ENCODE peak calls at places on chromosomes 16 and 17, in five cellular contexts. One of them, this sample, is unnamed.

GRCh38 chr16:54355251-54355650 is 68.7 kb upstream of the IRX3 start:
- DNase-seq in ovary: no peak
- DNase-seq in neural crest cell: no peak
- DNase-seq in B cell: no peak
- DNase-seq in AG08396: no peak
- DNase-seq in this sample: no peak

GRCh38 chr16:4654946-4655590 is 30.4 kb downstream of the MGRN1 start:
- DNase-seq in ovary: no peak
- DNase-seq in neural crest cell: no peak
- DNase-seq in B cell: no peak
- DNase-seq in AG08396: no peak
- DNase-seq in this sample: no peak

GRCh38 chr16:31177136-31177535 is 2.8 kb upstream of the FUS start:
- DNase-seq in ovary: no peak
- DNase-seq in neural crest cell: no peak
- DNase-seq in B cell: no peak
- DNase-seq in AG08396: no peak
- DNase-seq in this sample: no peak

GRCh38 chr16:49462989-49463371 is 89.4 kb downstream of the C16orf78 start:
- DNase-seq in ovary: peak
- DNase-seq in neural crest cell: no peak
- DNase-seq in B cell: no peak
- DNase-seq in AG08396: no peak
- DNase-seq in this sample: no peak

GRCh38 chr16:55479560-55480197 is 681 bp downstream of the MMP2 start:
- DNase-seq in ovary: peak
- DNase-seq in neural crest cell: peak
- DNase-seq in B cell: no peak
- DNase-seq in AG08396: no peak
- DNase-seq in this sample: no peak

GRCh38 chr17:31491794-31492171 is 100.3 kb downstream of the RAB11FIP4 start:
- DNase-seq in ovary: no peak
- DNase-seq in neural crest cell: no peak
- DNase-seq in B cell: no peak
- DNase-seq in AG08396: no peak
- DNase-seq in this sample: no peak

GRCh38 chr16:55759983-55760664 is 72.8 kb downstream of the CES1 start:
- DNase-seq in ovary: no peak
- DNase-seq in neural crest cell: peak
- DNase-seq in B cell: no peak
- DNase-seq in AG08396: peak
- DNase-seq in this sample: no peak

GRCh38 chr17:68771867-68772515 is 170.8 kb upstream of the FAM20A start:
- DNase-seq in ovary: peak
- DNase-seq in neural crest cell: no peak
- DNase-seq in B cell: peak
- DNase-seq in AG08396: peak
- DNase-seq in this sample: peak

GRCh38 chr17:78340183-78340955 is 19.5 kb downstream of the SOCS3 start:
- DNase-seq in ovary: no peak
- DNase-seq in neural crest cell: no peak
- DNase-seq in B cell: no peak
- DNase-seq in AG08396: no peak
- DNase-seq in this sample: no peak

GRCh38 chr17:17364338-17364667 is 61.1 kb downstream of the NT5M start:
- DNase-seq in ovary: no peak
- DNase-seq in neural crest cell: no peak
- DNase-seq in B cell: no peak
- DNase-seq in AG08396: no peak
- DNase-seq in this sample: no peak

GRCh38 chr17:68961204-68961893 is 6.2 kb upstream of the ABCA8 start:
- DNase-seq in ovary: no peak
- DNase-seq in neural crest cell: no peak
- DNase-seq in B cell: no peak
- DNase-seq in AG08396: no peak
- DNase-seq in this sample: no peak

GRCh38 chr16:64700628-64701027 is 421.2 kb downstream of the CDH11 start:
- DNase-seq in ovary: no peak
- DNase-seq in neural crest cell: no peak
- DNase-seq in B cell: no peak
- DNase-seq in AG08396: no peak
- DNase-seq in this sample: no peak

GRCh38 chr17:9473716-9474115 is 101.9 kb downstream of the STX8 start:
- DNase-seq in ovary: no peak
- DNase-seq in neural crest cell: no peak
- DNase-seq in B cell: no peak
- DNase-seq in AG08396: no peak
- DNase-seq in this sample: peak

GRCh38 chr16:27240948-27241531 is 27.5 kb downstream of the NSMCE1 start:
- DNase-seq in ovary: peak
- DNase-seq in neural crest cell: no peak
- DNase-seq in B cell: no peak
- DNase-seq in AG08396: peak
- DNase-seq in this sample: peak

GRCh38 chr16:71569621-71570020 is 7.3 kb downstream of the TAT start:
- DNase-seq in ovary: no peak
- DNase-seq in neural crest cell: no peak
- DNase-seq in B cell: no peak
- DNase-seq in AG08396: no peak
- DNase-seq in this sample: no peak

GRCh38 chr17:7587420-7587786 is 2.5 kb downstream of the SOX15 start:
- DNase-seq in ovary: peak
- DNase-seq in neural crest cell: no peak
- DNase-seq in B cell: no peak
- DNase-seq in AG08396: peak
- DNase-seq in this sample: peak

GRCh38 chr17:34382586-34383224 is 19.7 kb upstream of the CCL1 start:
- DNase-seq in ovary: no peak
- DNase-seq in neural crest cell: no peak
- DNase-seq in B cell: no peak
- DNase-seq in AG08396: no peak
- DNase-seq in this sample: no peak

GRCh38 chr17:82683534-82683933 is 15.0 kb downstream of the RAB40B start:
- DNase-seq in ovary: no peak
- DNase-seq in neural crest cell: no peak
- DNase-seq in B cell: no peak
- DNase-seq in AG08396: no peak
- DNase-seq in this sample: no peak

GRCh38 chr17:64393000-64393402 is 2.3 kb upstream of the PECAM1 start:
- DNase-seq in ovary: no peak
- DNase-seq in neural crest cell: no peak
- DNase-seq in B cell: no peak
- DNase-seq in AG08396: no peak
- DNase-seq in this sample: no peak

GRCh38 chr17:55588858-55589257 is 77.6 kb upstream of the SMIM36 start:
- DNase-seq in ovary: no peak
- DNase-seq in neural crest cell: no peak
- DNase-seq in B cell: no peak
- DNase-seq in AG08396: no peak
- DNase-seq in this sample: peak

GRCh38 chr16:85052536-85052935 is 24.9 kb downstream of the KIAA0513 start:
- DNase-seq in ovary: no peak
- DNase-seq in neural crest cell: no peak
- DNase-seq in B cell: no peak
- DNase-seq in AG08396: no peak
- DNase-seq in this sample: no peak

GRCh38 chr16:51163366-51163765 is 12.3 kb upstream of the SALL1 start:
- DNase-seq in ovary: no peak
- DNase-seq in neural crest cell: no peak
- DNase-seq in B cell: no peak
- DNase-seq in AG08396: no peak
- DNase-seq in this sample: no peak

GRCh38 chr16:77246160-77246559 is 47.0 kb downstream of the SYCE1L start:
- DNase-seq in ovary: no peak
- DNase-seq in neural crest cell: no peak
- DNase-seq in B cell: no peak
- DNase-seq in AG08396: no peak
- DNase-seq in this sample: no peak

GRCh38 chr16:10421596-10421995 is 35.7 kb downstream of the ATF7IP2 start:
- DNase-seq in ovary: no peak
- DNase-seq in neural crest cell: no peak
- DNase-seq in B cell: no peak
- DNase-seq in AG08396: no peak
- DNase-seq in this sample: no peak

GRCh38 chr17:81885454-81885853 is 5.9 kb downstream of the ALYREF start:
- DNase-seq in ovary: no peak
- DNase-seq in neural crest cell: no peak
- DNase-seq in B cell: no peak
- DNase-seq in AG08396: no peak
- DNase-seq in this sample: no peak

GRCh38 chr17:28112199-28112995 is 69.9 kb downstream of the NLK start:
- DNase-seq in ovary: no peak
- DNase-seq in neural crest cell: no peak
- DNase-seq in B cell: no peak
- DNase-seq in AG08396: no peak
- DNase-seq in this sample: peak

GRCh38 chr17:38745545-38745944 is 2.6 kb downstream of the PCGF2 start:
- DNase-seq in ovary: peak
- DNase-seq in neural crest cell: no peak
- DNase-seq in B cell: no peak
- DNase-seq in AG08396: no peak
- DNase-seq in this sample: no peak

GRCh38 chr16:8885674-8886592 is 3.8 kb downstream of the LITAFD start:
- DNase-seq in ovary: no peak
- DNase-seq in neural crest cell: no peak
- DNase-seq in B cell: no peak
- DNase-seq in AG08396: peak
- DNase-seq in this sample: peak

GRCh38 chr17:37358098-37358829 is 17.5 kb upstream of the C17orf78 start:
- DNase-seq in ovary: peak
- DNase-seq in neural crest cell: peak
- DNase-seq in B cell: peak
- DNase-seq in AG08396: peak
- DNase-seq in this sample: peak

This sample was measured in AG20443.